ENCODE peak calls at places on chromosomes 12 and 14, in six cellular contexts. R is HepG2, J is MM.1S, K is left ventricle myocardium inferior, Y is breast epithelium, Q is vagina. I is an unnamed sample. For H3K36me3, the result is how much of the 10 kb centered on the place peaks cover.

GRCh38 chr14:33030406-33030805 is 91.7 kb downstream of the NPAS3 start:
- DNase-seq in Q (no peak), Y (no peak), J (no peak), K (no peak), R (no peak), I (no peak)

GRCh38 chr12:122966743-122967058 is 438 bp upstream of the ABCB9 start:
- DNase-seq in J (no peak), R (no peak), Q (no peak), Y (no peak), K (no peak), I (no peak)

GRCh38 chr12:82912406-82912805 is 225.7 kb downstream of the TMTC2 start:
- DNase-seq in K (no peak), R (no peak), Q (no peak), J (no peak), Y (no peak), I (no peak)

GRCh38 chr12:104138747-104139186 is 757 bp upstream of the NFYB start:
- DNase-seq in J (no peak), K (peak), Q (no peak), R (no peak), Y (no peak), I (no peak)

GRCh38 chr14:24095196-24096068 is 1.3 kb downstream of the PCK2 start:
- DNase-seq in Y (no peak), J (no peak), Q (no peak), R (peak), K (peak), I (peak)

GRCh38 chr12:38903596-38903995 is 1.8 kb downstream of the CPNE8 start:
- DNase-seq in K (no peak), J (no peak), Y (no peak), R (no peak), Q (no peak), I (no peak)

GRCh38 chr12:44876554-44877275 is 600 bp upstream of the NELL2 start:
- DNase-seq in K (no peak), J (peak), R (no peak), Q (no peak), Y (no peak), I (peak)

GRCh38 chr14:100534528-100535286 is 52.5 kb downstream of the BEGAIN start:
- DNase-seq in K (peak), Q (no peak), R (no peak), J (no peak), Y (peak), I (no peak)

GRCh38 chr14:31069343-31069742 is 43.2 kb upstream of the STRN3 start:
- DNase-seq in Q (no peak), R (no peak), J (no peak), K (no peak), Y (no peak), I (no peak)

GRCh38 chr14:102015045-102015685 is 50.8 kb downstream of the DYNC1H1 start:
- DNase-seq in Y (no peak), J (no peak), K (no peak), Q (no peak), R (no peak), I (no peak)

GRCh38 chr12:20376984-20377383 is 8.6 kb downstream of the PDE3A start:
- DNase-seq in Q (no peak), Y (no peak), R (no peak), J (peak), K (no peak), I (peak)

GRCh38 chr12:14153803-14154202 is 172.4 kb upstream of the GRIN2B start:
- DNase-seq in K (no peak), Q (no peak), R (no peak), Y (no peak), J (no peak), I (no peak)

GRCh38 chr12:61504396-61505115 is 755.6 kb upstream of the USP15 start:
- DNase-seq in J (no peak), Y (no peak), R (no peak), Q (no peak), K (no peak), I (no peak)

GRCh38 chr14:32898876-32899275 is 39.8 kb upstream of the NPAS3 start:
- DNase-seq in J (no peak), Y (no peak), Q (no peak), K (no peak), R (no peak), I (no peak)

GRCh38 chr14:102584871-102585869 is 7.3 kb upstream of the RCOR1 start:
- DNase-seq in Y (no peak), J (no peak), R (no peak), K (no peak), Q (no peak), I (peak)

GRCh38 chr14:101151930-101152310 is 248.4 kb upstream of the RTL1 start:
- DNase-seq in Q (no peak), J (no peak), R (no peak), K (no peak), Y (no peak), I (no peak)

GRCh38 chr12:109927622-109928021 is 27.5 kb downstream of the TCHP start:
- DNase-seq in Q (no peak), Y (peak), K (no peak), J (no peak), R (peak), I (peak)

GRCh38 chr12:14961466-14962155 is at the start of gene ARHGDIB:
- DNase-seq in J (peak), R (no peak), Y (no peak), Q (no peak), K (peak), I (no peak)

GRCh38 chr14:69443296-69443805 is 41.2 kb upstream of the PLEKHD1 start:
- DNase-seq in K (no peak), Y (no peak), J (no peak), Q (no peak), R (no peak), I (no peak)

GRCh38 chr12:104866286-104866685 is 91.8 kb downstream of the SLC41A2 start:
- DNase-seq in J (no peak), Y (no peak), K (no peak), Q (no peak), R (no peak), I (no peak)

GRCh38 chr14:50083467-50084337 is 32.7 kb downstream of the VCPKMT start:
- DNase-seq in Q (no peak), Y (no peak), R (no peak), J (peak), K (no peak), I (no peak)

GRCh38 chr12:78645956-78646355 is 218.6 kb upstream of the SYT1 start:
- DNase-seq in J (no peak), R (peak), Y (no peak), Q (no peak), K (no peak), I (no peak)

GRCh38 chr12:89882051-89882450 is 173.4 kb upstream of the ATP2B1 start:
- DNase-seq in K (no peak), R (no peak), J (no peak), Y (no peak), Q (no peak), I (no peak)

GRCh38 chr14:56703947-56704346 is 106.3 kb downstream of the OTX2 start:
- DNase-seq in Q (no peak), R (no peak), J (no peak), Y (no peak), K (no peak), I (no peak)

GRCh38 chr12:30719060-30719459 is 23.4 kb upstream of the IPO8 start:
- DNase-seq in K (no peak), Q (no peak), R (no peak), J (peak), Y (no peak), I (no peak)

GRCh38 chr14:51735851-51736250 is 84.1 kb downstream of the FRMD6 start:
- DNase-seq in R (peak), J (no peak), K (no peak), Q (no peak), Y (no peak), I (no peak)

GRCh38 chr12:91040356-91040755 is 17.5 kb downstream of the KERA start:
- DNase-seq in Y (no peak), Q (no peak), K (no peak), J (no peak), R (no peak), I (no peak)

GRCh38 chr14:90674716-90675115 is 141.5 kb downstream of the TTC7B start:
- DNase-seq in Y (no peak), Q (no peak), K (no peak), R (no peak), J (no peak), I (no peak)

GRCh38 chr12:45850302-45850701 is 120.8 kb downstream of the ARID2 start:
- DNase-seq in Q (no peak), K (no peak), J (no peak), R (no peak), Y (no peak), I (no peak)

GRCh38 chr12:47864646-47865235 is 40.1 kb downstream of the VDR start:
- DNase-seq in Y (no peak), R (no peak), K (no peak), Q (no peak), J (no peak), I (no peak)

DNA sequence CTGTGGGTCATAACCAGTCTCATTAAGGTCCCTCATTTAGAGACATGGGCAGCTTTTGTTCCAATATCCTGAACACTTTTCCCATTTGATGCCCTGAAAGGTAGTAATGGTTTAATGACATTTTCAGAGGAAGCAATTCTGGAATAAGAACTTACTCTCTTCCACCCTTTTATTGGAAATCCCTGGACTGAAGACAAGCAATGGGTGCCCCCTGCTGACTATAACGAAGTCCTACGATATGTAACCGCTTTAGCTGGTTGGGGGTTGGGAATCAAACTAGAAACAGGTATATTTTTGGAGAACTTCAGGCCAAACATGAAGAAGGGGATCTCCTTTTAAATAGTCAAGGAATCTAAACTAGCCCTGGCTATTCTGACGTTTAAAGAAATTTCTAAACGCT is 20.5 kb downstream of the SARNP start:
- DNase-seq in Y (no peak), J (no peak), R (peak), Q (no peak), K (no peak), I (peak)
- H3K36me3 ChIP-seq in Y (under half), J (under half), R (half or more), Q (half or more), K (half or more), I (under half)

GRCh38 chr14:74945261-74945851 is 10.0 kb downstream of the PGF start:
- DNase-seq in K (no peak), R (no peak), Q (no peak), J (peak), Y (no peak), I (peak)

GRCh38 chr14:74945852-74946658 is 9.3 kb downstream of the PGF start:
- DNase-seq in Y (no peak), K (peak), Q (no peak), J (peak), R (peak), I (peak)

GRCh38 chr14:74947353-74948227 is 7.8 kb downstream of the PGF start:
- DNase-seq in J (no peak), Y (peak), Q (no peak), K (no peak), R (no peak), I (no peak)

GRCh38 chr14:74948228-74949175 is 6.9 kb downstream of the PGF start:
- DNase-seq in Q (no peak), R (no peak), K (no peak), J (no peak), Y (peak), I (no peak)

GRCh38 chr14:74946659-74947281 is 8.6 kb downstream of the PGF start:
- DNase-seq in K (no peak), R (no peak), Y (no peak), Q (no peak), J (no peak), I (no peak)
- TF ChIP-seq CTCF in K (no peak), R (no peak), Y (peak), Q (no peak), J (no peak), I (no peak)

DNA sequence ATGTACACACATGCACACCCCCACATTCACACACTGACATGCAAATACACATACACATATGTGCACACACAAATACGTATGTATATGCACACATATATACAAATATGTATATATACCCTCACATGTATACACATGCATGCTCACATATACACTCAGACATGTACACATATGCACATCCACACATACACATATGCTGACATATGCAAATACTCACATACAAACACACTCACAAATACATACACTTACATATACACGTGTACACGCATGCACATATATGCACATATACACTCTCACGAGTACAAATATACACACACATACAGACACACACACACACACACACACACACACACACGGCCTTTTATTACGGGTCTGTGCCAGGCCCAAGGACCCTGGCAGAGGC is 54.9 kb downstream of the BCL11B start:
- DNase-seq in J (no peak), Y (no peak), Q (no peak), K (no peak), R (no peak), I (no peak)
- H3K4me3 ChIP-seq in J (no peak), Y (no peak), Q (no peak), K (no peak), R (no peak), I (no peak)

GRCh38 chr14:103741876-103742275 is 26.3 kb downstream of the ZFYVE21 start:
- DNase-seq in J (no peak), K (no peak), R (no peak), Y (no peak), Q (no peak), I (no peak)

GRCh38 chr14:103742499-103743255 is 27.1 kb downstream of the ZFYVE21 start:
- DNase-seq in R (no peak), J (no peak), Y (no peak), Q (no peak), K (no peak), I (no peak)

GRCh38 chr14:103739793-103740501 is 24.3 kb downstream of the ZFYVE21 start:
- DNase-seq in Y (no peak), Q (no peak), J (no peak), R (no peak), K (no peak), I (peak)

GRCh38 chr14:103739466-103739792 is 23.8 kb downstream of the ZFYVE21 start:
- DNase-seq in R (no peak), Q (no peak), Y (no peak), J (no peak), K (no peak), I (no peak)

GRCh38 chr14:103740991-103741689 is 25.5 kb downstream of the ZFYVE21 start:
- DNase-seq in R (no peak), Y (no peak), Q (no peak), K (no peak), J (no peak), I (no peak)
- H3K36me3 ChIP-seq in R (under half), Y (under half), Q (under half), K (half or more), J (under half), I (under half)